ENCODE peak calls at places on chromosome 18, in ten cellular contexts. J is RPMI8226; F is right atrium auricular region; H is stimulated activated CD4-positive, alpha-beta T cell treated with anti-CD3 and anti-CD28 coated beads, Interleukin-15, amount 100 ng/mL, for 1 hour; Z is cardiac muscle cell; D is GDM1; Y is thoracic aorta; C is left lobe of liver; G is immature natural killer cell; U is Caki2. N is an unnamed sample.

GRCh38 chr18:32093106-32093511 is 1.4 kb downstream of the RNF138 start:
- DNase-seq in J (peak), F (peak), H (peak), Z (peak), D (peak), Y (no peak), C (peak), G (peak), U (no peak), N (peak)

GRCh38 chr18:58615150-58616132 is 13.4 kb downstream of the ALPK2 start:
- DNase-seq in J (no peak), F (no peak), H (no peak), Z (no peak), D (no peak), Y (no peak), C (no peak), G (peak), U (no peak), N (no peak)

GRCh38 chr18:73431620-73432019 is 563.8 kb upstream of the NETO1 start:
- DNase-seq in J (no peak), F (no peak), H (no peak), Z (no peak), D (no peak), Y (no peak), C (no peak), G (no peak), U (no peak), N (no peak)

GRCh38 chr18:12003894-12004293 is 22.6 kb downstream of the IMPA2 start:
- DNase-seq in J (no peak), F (no peak), H (no peak), Z (no peak), D (no peak), Y (no peak), C (no peak), G (no peak), U (no peak), N (no peak)

GRCh38 chr18:11947214-11948119 is 33.8 kb upstream of the IMPA2 start:
- DNase-seq in J (peak), F (peak), H (peak), Z (peak), D (peak), Y (peak), C (peak), G (peak), U (peak), N (peak)

GRCh38 chr18:33432857-33433256 is 7.7 kb downstream of the CCDC178 start:
- DNase-seq in J (no peak), F (no peak), H (no peak), Z (no peak), D (no peak), Y (no peak), C (no peak), G (no peak), U (no peak), N (no peak)

GRCh38 chr18:79030680-79031079 is 38.5 kb upstream of the ATP9B start:
- DNase-seq in J (peak), F (no peak), H (no peak), Z (no peak), D (no peak), Y (no peak), C (no peak), G (no peak), U (no peak), N (no peak)

GRCh38 chr18:34643982-34644381 is 66.1 kb upstream of the DTNA start:
- DNase-seq in J (no peak), F (no peak), H (no peak), Z (no peak), D (no peak), Y (no peak), C (no peak), G (no peak), U (no peak), N (no peak)

GRCh38 chr18:24878289-24878688 is 417.9 kb downstream of the HRH4 start:
- DNase-seq in J (peak), F (no peak), H (no peak), Z (peak), D (no peak), Y (no peak), C (no peak), G (no peak), U (no peak), N (peak)

GRCh38 chr18:24657461-24657860 is 197.0 kb downstream of the HRH4 start:
- DNase-seq in J (no peak), F (no peak), H (no peak), Z (peak), D (peak), Y (no peak), C (no peak), G (no peak), U (no peak), N (peak)

GRCh38 chr18:61093967-61094366 is 239.3 kb upstream of the CDH20 start:
- DNase-seq in J (no peak), F (no peak), H (no peak), Z (no peak), D (no peak), Y (no peak), C (no peak), G (no peak), U (no peak), N (no peak)

GRCh38 chr18:55280515-55280914 is 307.5 kb downstream of the TCF4 start:
- DNase-seq in J (peak), F (no peak), H (no peak), Z (no peak), D (no peak), Y (no peak), C (no peak), G (no peak), U (no peak), N (no peak)

GRCh38 chr18:61333271-61333745 is at the start of gene CDH20:
- DNase-seq in J (no peak), F (no peak), H (no peak), Z (peak), D (no peak), Y (no peak), C (no peak), G (no peak), U (no peak), N (no peak)

GRCh38 chr18:76232010-76232409 is 263.0 kb downstream of the ZNF516 start:
- DNase-seq in J (no peak), F (no peak), H (no peak), Z (no peak), D (no peak), Y (no peak), C (no peak), G (no peak), U (no peak), N (no peak)

GRCh38 chr18:79404567-79404910 is 8.8 kb downstream of the NFATC1 start:
- DNase-seq in J (no peak), F (no peak), H (no peak), Z (no peak), D (no peak), Y (no peak), C (no peak), G (no peak), U (no peak), N (no peak)

GRCh38 chr18:46721331-46721730 is 35.5 kb downstream of the ST8SIA5 start:
- DNase-seq in J (no peak), F (no peak), H (no peak), Z (no peak), D (no peak), Y (no peak), C (no peak), G (no peak), U (no peak), N (no peak)

GRCh38 chr18:59996370-59996966 is 96.7 kb downstream of the PMAIP1 start:
- DNase-seq in J (peak), F (no peak), H (no peak), Z (peak), D (no peak), Y (no peak), C (no peak), G (no peak), U (no peak), N (peak)

GRCh38 chr18:24631238-24632025 is 171.0 kb downstream of the HRH4 start:
- DNase-seq in J (no peak), F (no peak), H (no peak), Z (no peak), D (peak), Y (no peak), C (no peak), G (no peak), U (no peak), N (peak)

GRCh38 chr18:28044036-28044435 is 132.9 kb downstream of the CDH2 start:
- DNase-seq in J (no peak), F (no peak), H (no peak), Z (no peak), D (no peak), Y (no peak), C (no peak), G (no peak), U (no peak), N (no peak)

GRCh38 chr18:75209129-75209951 is at the start of gene PTGR3:
- DNase-seq in J (peak), F (peak), H (peak), Z (peak), D (peak), Y (peak), C (peak), G (peak), U (peak), N (peak)

GRCh38 chr18:72460210-72460680 is 83.9 kb downstream of the CBLN2 start:
- DNase-seq in J (no peak), F (no peak), H (no peak), Z (no peak), D (no peak), Y (no peak), C (no peak), G (no peak), U (peak), N (no peak)

GRCh38 chr18:21597616-21598015 is 2.9 kb downstream of the ESCO1 start:
- DNase-seq in J (no peak), F (no peak), H (no peak), Z (no peak), D (no peak), Y (no peak), C (no peak), G (no peak), U (no peak), N (no peak)

GRCh38 chr18:50707841-50708240 is 112.0 kb downstream of the MRO start:
- DNase-seq in J (no peak), F (no peak), H (no peak), Z (no peak), D (no peak), Y (no peak), C (no peak), G (no peak), U (no peak), N (no peak)

GRCh38 chr18:58828399-58829121 is 36.1 kb upstream of the ZNF532 start:
- DNase-seq in J (no peak), F (no peak), H (no peak), Z (no peak), D (no peak), Y (no peak), C (no peak), G (no peak), U (no peak), N (no peak)

GRCh38 chr18:77046994-77047393 is 85.6 kb downstream of the MBP start:
- DNase-seq in J (no peak), F (no peak), H (no peak), Z (no peak), D (no peak), Y (no peak), C (no peak), G (no peak), U (no peak), N (no peak)

GRCh38 chr18:6819332-6819731 is 89.8 kb downstream of the ARHGAP28 start:
- DNase-seq in J (no peak), F (no peak), H (no peak), Z (no peak), D (no peak), Y (no peak), C (no peak), G (no peak), U (no peak), N (no peak)

GRCh38 chr18:55858661-55859111 is 270.7 kb upstream of the TCF4 start:
- DNase-seq in J (no peak), F (no peak), H (no peak), Z (no peak), D (no peak), Y (no peak), C (no peak), G (no peak), U (no peak), N (no peak)

GRCh38 chr18:31649449-31649848 is 34.9 kb downstream of the B4GALT6 start:
- DNase-seq in J (no peak), F (no peak), H (no peak), Z (no peak), D (no peak), Y (no peak), C (no peak), G (no peak), U (no peak), N (no peak)

GRCh38 chr18:3458952-3459853 is 9.2 kb downstream of the TGIF1 start:
- DNase-seq in J (no peak), F (no peak), H (no peak), Z (no peak), D (no peak), Y (no peak), C (no peak), G (no peak), U (peak), N (no peak)

GRCh38 chr18:73895701-73896100 is 251.9 kb downstream of the FBXO15 start:
- DNase-seq in J (no peak), F (no peak), H (no peak), Z (no peak), D (no peak), Y (no peak), C (no peak), G (no peak), U (no peak), N (no peak)

GRCh38 chr18:25168011-25168410 is 184.0 kb downstream of the ZNF521 start:
- DNase-seq in J (no peak), F (no peak), H (no peak), Z (peak), D (no peak), Y (no peak), C (no peak), G (no peak), U (no peak), N (no peak)

GRCh38 chr18:23493654-23494053 is 9.7 kb upstream of the RMC1 start:
- DNase-seq in J (no peak), F (no peak), H (no peak), Z (no peak), D (no peak), Y (no peak), C (no peak), G (no peak), U (no peak), N (no peak)